ENCODE peak calls at places on chromosomes 7 and 10, in ten cellular contexts. One of them, this sample, is unnamed.

GRCh38 chr10:29174389-29174788 is 114.5 kb upstream of the LYZL1 start:
- DNase-seq in type B pancreatic cell: no peak
- DNase-seq in NCI-H446: no peak
- DNase-seq in AG08396: no peak
- DNase-seq in glutamatergic neuron: no peak
- DNase-seq in putamen: no peak
- DNase-seq in fibroblast of gingiva: no peak
- DNase-seq in nephron progenitor cell: no peak
- DNase-seq in foreskin fibroblast: no peak
- DNase-seq in omental fat pad: no peak
- DNase-seq in this sample: no peak

GRCh38 chr7:33933611-33934281 is 28.4 kb downstream of the BMPER start:
- DNase-seq in type B pancreatic cell: no peak
- DNase-seq in NCI-H446: no peak
- DNase-seq in AG08396: peak; percentile 79
- DNase-seq in glutamatergic neuron: no peak
- DNase-seq in putamen: no peak
- DNase-seq in fibroblast of gingiva: peak; percentile 85
- DNase-seq in nephron progenitor cell: no peak
- DNase-seq in foreskin fibroblast: peak; percentile 97
- DNase-seq in omental fat pad: no peak
- DNase-seq in this sample: no peak

GRCh38 chr10:71911296-71911954 is 52.8 kb upstream of the CHST3 start:
- DNase-seq in type B pancreatic cell: no peak
- DNase-seq in NCI-H446: no peak
- DNase-seq in AG08396: no peak
- DNase-seq in glutamatergic neuron: no peak
- DNase-seq in putamen: no peak
- DNase-seq in fibroblast of gingiva: no peak
- DNase-seq in nephron progenitor cell: no peak
- DNase-seq in foreskin fibroblast: peak; percentile 45
- DNase-seq in omental fat pad: no peak
- DNase-seq in this sample: no peak

GRCh38 chr10:92290076-92290836 is 622 bp downstream of the CPEB3 start:
- DNase-seq in type B pancreatic cell: no peak
- DNase-seq in NCI-H446: peak; percentile 36
- DNase-seq in AG08396: peak; percentile 43
- DNase-seq in glutamatergic neuron: peak; percentile 36
- DNase-seq in putamen: peak; percentile 26
- DNase-seq in fibroblast of gingiva: peak; percentile 36
- DNase-seq in nephron progenitor cell: no peak
- DNase-seq in foreskin fibroblast: peak; percentile 65
- DNase-seq in omental fat pad: peak; percentile 27
- DNase-seq in this sample: no peak

GRCh38 chr7:128167791-128168666 is 73.0 kb upstream of the LEP start:
- DNase-seq in type B pancreatic cell: no peak
- DNase-seq in NCI-H446: no peak
- DNase-seq in AG08396: no peak
- DNase-seq in glutamatergic neuron: peak; percentile 57
- DNase-seq in putamen: no peak
- DNase-seq in fibroblast of gingiva: no peak
- DNase-seq in nephron progenitor cell: peak; percentile 16
- DNase-seq in foreskin fibroblast: no peak
- DNase-seq in omental fat pad: no peak
- DNase-seq in this sample: peak; percentile 40

GRCh38 chr7:83452256-83452655 is 196.7 kb downstream of the SEMA3E start:
- DNase-seq in type B pancreatic cell: no peak
- DNase-seq in NCI-H446: no peak
- DNase-seq in AG08396: no peak
- DNase-seq in glutamatergic neuron: peak; percentile 28
- DNase-seq in putamen: no peak
- DNase-seq in fibroblast of gingiva: no peak
- DNase-seq in nephron progenitor cell: no peak
- DNase-seq in foreskin fibroblast: no peak
- DNase-seq in omental fat pad: no peak
- DNase-seq in this sample: peak; percentile 29

GRCh38 chr7:47518827-47519226 is 63.1 kb downstream of the TNS3 start:
- DNase-seq in type B pancreatic cell: no peak
- DNase-seq in NCI-H446: no peak
- DNase-seq in AG08396: peak; percentile 53
- DNase-seq in glutamatergic neuron: no peak
- DNase-seq in putamen: no peak
- DNase-seq in fibroblast of gingiva: no peak
- DNase-seq in nephron progenitor cell: no peak
- DNase-seq in foreskin fibroblast: peak; percentile 72
- DNase-seq in omental fat pad: no peak
- DNase-seq in this sample: no peak

GRCh38 chr10:86556933-86557649 is 35.5 kb upstream of the WAPL start:
- DNase-seq in type B pancreatic cell: no peak
- DNase-seq in NCI-H446: no peak
- DNase-seq in AG08396: no peak
- DNase-seq in glutamatergic neuron: no peak
- DNase-seq in putamen: no peak
- DNase-seq in fibroblast of gingiva: no peak
- DNase-seq in nephron progenitor cell: no peak
- DNase-seq in foreskin fibroblast: no peak
- DNase-seq in omental fat pad: no peak
- DNase-seq in this sample: no peak

GRCh38 chr7:129225931-129226572 is 1.2 kb downstream of the AHCYL2 start:
- DNase-seq in type B pancreatic cell: no peak
- DNase-seq in NCI-H446: no peak
- DNase-seq in AG08396: no peak
- DNase-seq in glutamatergic neuron: no peak
- DNase-seq in putamen: no peak
- DNase-seq in fibroblast of gingiva: no peak
- DNase-seq in nephron progenitor cell: no peak
- DNase-seq in foreskin fibroblast: no peak
- DNase-seq in omental fat pad: no peak
- DNase-seq in this sample: peak; percentile 39

GRCh38 chr10:974038-974784 is 14.0 kb upstream of the GTPBP4 start:
- DNase-seq in type B pancreatic cell: no peak
- DNase-seq in NCI-H446: no peak
- DNase-seq in AG08396: no peak
- DNase-seq in glutamatergic neuron: no peak
- DNase-seq in putamen: no peak
- DNase-seq in fibroblast of gingiva: no peak
- DNase-seq in nephron progenitor cell: no peak
- DNase-seq in foreskin fibroblast: no peak
- DNase-seq in omental fat pad: no peak
- DNase-seq in this sample: no peak

This sample was measured in neural progenitor cell.